ENCODE peak calls at places on chromosomes 12 and 14, in five cellular contexts. X, D, T, M and Q are unnamed samples.

GRCh38 chr14:59464651-59465569 is at the start of gene GPR135:
- DNase-seq in X (peak; percentile 57), M (no peak), D (peak; percentile 83), T (peak; percentile 84), Q (peak; percentile 14)

GRCh38 chr14:65239143-65239672 is 136.9 kb upstream of the MAX start:
- DNase-seq in D (no peak), X (no peak), M (peak; percentile 44), T (peak; percentile 85), Q (no peak)

GRCh38 chr14:53047302-53047701 is 96.5 kb upstream of the FERMT2 start:
- DNase-seq in X (no peak), M (no peak), D (no peak), T (no peak), Q (no peak)

GRCh38 chr12:119180380-119181040 is 1.8 kb downstream of the HSPB8 start:
- DNase-seq in M (peak; percentile 6), X (peak; percentile 43), T (peak; percentile 64), D (no peak), Q (no peak)

GRCh38 chr12:76921891-76922664 is 43.3 kb upstream of the CSRP2 start:
- DNase-seq in X (no peak), T (no peak), M (no peak), D (no peak), Q (no peak)

GRCh38 chr12:130014485-130014807 is 110.6 kb upstream of the TMEM132D start:
- DNase-seq in M (no peak), T (no peak), D (no peak), X (no peak), Q (no peak)

GRCh38 chr12:6141048-6141447 is 16.6 kb upstream of the VWF start:
- DNase-seq in M (no peak), D (peak; percentile 60), X (peak; percentile 54), T (peak; percentile 63), Q (no peak)

GRCh38 chr12:102029148-102029547 is 32.6 kb downstream of the WASHC3 start:
- DNase-seq in T (no peak), X (no peak), M (no peak), D (no peak), Q (no peak)

GRCh38 chr14:63493246-63493645 is 49.9 kb downstream of the PPP2R5E start:
- DNase-seq in D (no peak), X (no peak), M (peak; percentile 29), T (no peak), Q (no peak)

GRCh38 chr12:98211914-98212695 is 303.3 kb upstream of the TMPO start:
- DNase-seq in M (no peak), X (no peak), D (no peak), T (no peak), Q (no peak)

GRCh38 chr12:132324841-132325732 is 4.3 kb downstream of the GALNT9 start:
- DNase-seq in X (no peak), M (no peak), T (no peak), D (no peak), Q (no peak)

GRCh38 chr14:105528197-105528858 is 1.9 kb downstream of the TMEM121 start:
- DNase-seq in D (peak; percentile 88), M (peak; percentile 80), T (peak; percentile 90), X (peak; percentile 64), Q (peak; percentile 78)

GRCh38 chr14:75141967-75142366 is 15.1 kb upstream of the NEK9 start:
- DNase-seq in X (no peak), D (no peak), M (no peak), T (no peak), Q (no peak)

GRCh38 chr12:47814539-47815170 is 5.0 kb downstream of the HDAC7 start:
- DNase-seq in X (no peak), M (no peak), D (no peak), T (no peak), Q (no peak)

GRCh38 chr12:69851976-69852375 is 26.9 kb downstream of the MYRFL start:
- DNase-seq in M (no peak), X (no peak), T (no peak), D (no peak), Q (no peak)

GRCh38 chr12:99043319-99043914 is 398.3 kb downstream of the APAF1 start:
- DNase-seq in X (no peak), T (peak; percentile 79), D (peak; percentile 77), M (peak; percentile 67), Q (peak; percentile 45)

GRCh38 chr14:80565001-80565400 is 353.7 kb upstream of the DIO2 start:
- DNase-seq in X (no peak), D (no peak), T (no peak), M (no peak), Q (no peak)

GRCh38 chr14:90398315-90398811 is 1.5 kb downstream of the CALM1 start:
- DNase-seq in M (peak; percentile 43), D (peak; percentile 79), T (peak; percentile 84), X (peak; percentile 50), Q (peak; percentile 44)

GRCh38 chr12:55686366-55687010 is 21.2 kb downstream of the ITGA7 start:
- DNase-seq in T (no peak), M (no peak), X (no peak), D (peak; percentile 46), Q (no peak)

GRCh38 chr12:85206543-85206942 is 73.5 kb upstream of the ALX1 start:
- DNase-seq in M (no peak), D (no peak), X (no peak), T (no peak), Q (no peak)

DNA sequence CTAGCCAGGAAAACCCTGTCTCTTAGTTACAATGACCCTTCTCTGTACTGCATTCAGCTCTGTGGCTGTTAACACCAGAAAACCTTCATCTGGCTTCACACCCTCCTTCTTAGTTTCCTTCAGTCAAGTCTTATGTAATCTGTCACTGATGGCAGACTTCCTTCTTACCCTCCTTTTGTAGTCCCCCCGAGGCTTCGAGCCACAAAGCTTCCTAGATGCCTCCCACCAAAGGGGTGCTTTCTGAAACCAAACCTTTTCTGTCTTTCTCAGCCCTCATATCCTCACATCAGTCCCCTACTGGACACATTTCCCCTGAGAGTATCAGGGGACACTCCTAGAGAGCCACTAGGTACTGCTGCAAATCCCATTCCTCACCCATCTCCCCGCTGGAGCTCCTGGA is 16.6 kb downstream of the NGDN start:
- DNase-seq in M (no peak), X (no peak), D (no peak), T (no peak), Q (no peak)
- H3K27ac ChIP-seq in M (no peak overlapping the region), X (no peak overlapping the region), D (no peak overlapping the region), T (no peak overlapping the region), Q (no peak overlapping the region)

GRCh38 chr14:96938946-96939345 is 141.8 kb downstream of the VRK1 start:
- DNase-seq in D (no peak), T (peak; percentile 19), X (no peak), M (peak; percentile 64), Q (no peak)
- TF ChIP-seq CTCF in D (peak; percentile 24), T (peak; percentile 9), X (no peak), M (peak; percentile 66), Q (no peak)

GRCh38 chr12:57368349-57369095 is 62.3 kb downstream of the R3HDM2 start:
- DNase-seq in T (peak; percentile 67), M (peak; percentile 11), X (no peak), D (no peak), Q (no peak)

GRCh38 chr12:57367121-57367520 is 63.7 kb downstream of the R3HDM2 start:
- DNase-seq in D (no peak), M (no peak), T (no peak), X (no peak), Q (no peak)

GRCh38 chr12:57370084-57370483 is 60.8 kb downstream of the R3HDM2 start:
- DNase-seq in D (no peak), T (no peak), X (no peak), M (no peak), Q (no peak)

GRCh38 chr12:57370696-57371095 is 60.1 kb downstream of the R3HDM2 start:
- DNase-seq in D (no peak), X (no peak), T (no peak), M (no peak), Q (no peak)

GRCh38 chr12:57369202-57369601 is 61.6 kb downstream of the R3HDM2 start:
- DNase-seq in X (no peak), D (no peak), M (no peak), T (no peak), Q (no peak)
- H3K27ac ChIP-seq in X (no peak overlapping the region), D (no peak overlapping the region), M (no peak overlapping the region), T (no peak overlapping the region), Q (no peak overlapping the region)

GRCh38 chr12:75086086-75087038 is 123.3 kb downstream of the KCNC2 start:
- DNase-seq in X (no peak), D (no peak), T (no peak), M (no peak), Q (no peak)

DNA sequence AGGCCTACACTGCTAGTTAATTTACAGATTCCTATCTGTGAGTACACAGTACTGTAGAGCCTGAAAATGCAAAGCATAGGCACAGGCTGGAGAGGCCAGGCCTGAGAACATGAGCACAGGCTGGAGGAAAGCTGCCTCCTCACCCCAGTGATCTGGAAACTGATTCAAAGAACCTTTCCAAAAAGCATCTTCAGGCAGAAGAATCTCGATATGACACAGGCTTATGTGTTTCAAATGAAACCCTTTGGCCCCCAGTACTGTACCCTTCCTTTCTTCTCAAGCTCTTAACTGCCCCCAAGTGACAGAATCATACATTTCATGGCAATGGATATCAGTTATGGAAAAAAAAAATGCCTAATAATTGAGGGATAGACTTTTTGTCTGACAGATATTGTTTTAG is 122.0 kb downstream of the KCNC2 start:
- DNase-seq in T (no peak), M (no peak), X (no peak), D (no peak), Q (no peak)
- TF ChIP-seq CTCF in T (peak; percentile 16), M (no peak), X (no peak), D (peak; percentile 9), Q (no peak)

GRCh38 chr14:89201645-89202044 is 215.4 kb downstream of the FOXN3 start:
- DNase-seq in T (no peak), D (no peak), M (no peak), X (no peak), Q (no peak)

GRCh38 chr14:89197623-89198022 is 219.4 kb downstream of the FOXN3 start:
- DNase-seq in T (no peak), X (no peak), M (no peak), D (no peak), Q (no peak)

GRCh38 chr14:89198544-89199329 is 218.3 kb downstream of the FOXN3 start:
- DNase-seq in X (no peak), M (no peak), T (no peak), D (no peak), Q (no peak)

GRCh38 chr14:89190779-89191513 is 226.1 kb downstream of the FOXN3 start:
- DNase-seq in D (no peak), T (no peak), X (no peak), M (no peak), Q (no peak)

DNA sequence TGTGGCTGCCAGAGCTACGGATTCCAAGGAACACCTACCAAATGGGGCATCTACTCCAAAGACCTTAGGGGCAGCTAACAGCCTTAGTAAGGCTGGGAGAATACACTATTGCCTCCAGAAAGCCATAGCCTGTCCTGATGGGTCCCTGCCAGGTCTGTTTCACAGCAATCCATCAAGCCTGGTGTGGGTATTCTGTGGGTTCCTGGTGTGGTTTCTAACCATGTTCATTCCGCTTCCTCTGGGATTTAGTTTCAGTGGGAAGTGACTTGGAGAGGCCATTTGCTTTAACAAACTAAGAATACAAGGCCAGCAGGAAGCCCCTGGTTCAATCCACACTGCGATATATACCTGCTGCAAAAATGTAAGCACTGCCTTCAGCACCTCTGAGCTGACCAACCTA is 220.5 kb downstream of the FOXN3 start:
- DNase-seq in X (no peak), M (no peak), D (no peak), T (no peak), Q (no peak)
- H3K27ac ChIP-seq in X (no peak overlapping the region), M (no peak overlapping the region), D (no peak overlapping the region), T (no peak overlapping the region), Q (no peak overlapping the region)

GRCh38 chr12:1533602-1534304 is 60.6 kb downstream of the FBXL14 start:
- DNase-seq in T (no peak), D (peak; percentile 58), X (no peak), M (peak; percentile 26), Q (no peak)
- TF ChIP-seq CTCF in T (no peak), D (no peak), X (no peak), M (no peak), Q (no peak)